ENCODE peak calls at places on chromosomes 4 and X, in nine cellular contexts. One of them, this sample, is unnamed.

GRCh38 chr4:69999420-69999819 is 3.7 kb downstream of the STATH start:
- DNase-seq in left ventricle myocardium superior: no peak
- DNase-seq in epithelial cell of esophagus: peak
- DNase-seq in NCI-H345: no peak
- DNase-seq in stimulated activated CD8-positive, alpha-beta memory T cell treated with anti-CD3 and anti-CD28 coated beads, Interleukin-4, amount 100 ng/mL, for 4 hours: no peak
- DNase-seq in lower leg skin: no peak
- DNase-seq in cerebellum: no peak
- DNase-seq in NCI-H2171: no peak
- DNase-seq in AG04450: no peak
- DNase-seq in this sample: no peak

GRCh38 chrX:32010157-32010656 is 938.4 kb upstream of the FTHL17 start:
- DNase-seq in left ventricle myocardium superior: no peak
- DNase-seq in epithelial cell of esophagus: no peak
- DNase-seq in NCI-H345: no peak
- DNase-seq in stimulated activated CD8-positive, alpha-beta memory T cell treated with anti-CD3 and anti-CD28 coated beads, Interleukin-4, amount 100 ng/mL, for 4 hours: no peak
- DNase-seq in lower leg skin: no peak
- DNase-seq in cerebellum: no peak
- DNase-seq in NCI-H2171: no peak
- DNase-seq in AG04450: no peak
- DNase-seq in this sample: no peak

GRCh38 chrX:13110427-13111324 is 66.3 kb upstream of the FAM9C start:
- DNase-seq in left ventricle myocardium superior: peak
- DNase-seq in epithelial cell of esophagus: peak
- DNase-seq in NCI-H345: no peak
- DNase-seq in stimulated activated CD8-positive, alpha-beta memory T cell treated with anti-CD3 and anti-CD28 coated beads, Interleukin-4, amount 100 ng/mL, for 4 hours: no peak
- DNase-seq in lower leg skin: peak
- DNase-seq in cerebellum: no peak
- DNase-seq in NCI-H2171: no peak
- DNase-seq in AG04450: no peak
- DNase-seq in this sample: no peak

GRCh38 chr4:70183168-70183939 is 12.2 kb upstream of the ODAM start:
- DNase-seq in left ventricle myocardium superior: no peak
- DNase-seq in epithelial cell of esophagus: peak
- DNase-seq in NCI-H345: no peak
- DNase-seq in stimulated activated CD8-positive, alpha-beta memory T cell treated with anti-CD3 and anti-CD28 coated beads, Interleukin-4, amount 100 ng/mL, for 4 hours: no peak
- DNase-seq in lower leg skin: no peak
- DNase-seq in cerebellum: no peak
- DNase-seq in NCI-H2171: peak
- DNase-seq in AG04450: peak
- DNase-seq in this sample: peak

GRCh38 chrX:17605676-17606075 is 131.6 kb upstream of the SCML1 start:
- DNase-seq in left ventricle myocardium superior: no peak
- DNase-seq in epithelial cell of esophagus: no peak
- DNase-seq in NCI-H345: no peak
- DNase-seq in stimulated activated CD8-positive, alpha-beta memory T cell treated with anti-CD3 and anti-CD28 coated beads, Interleukin-4, amount 100 ng/mL, for 4 hours: no peak
- DNase-seq in lower leg skin: no peak
- DNase-seq in cerebellum: no peak
- DNase-seq in NCI-H2171: no peak
- DNase-seq in AG04450: no peak
- DNase-seq in this sample: no peak

GRCh38 chrX:75784689-75785491 is at the start of gene MAGEE2:
- DNase-seq in left ventricle myocardium superior: peak
- DNase-seq in epithelial cell of esophagus: no peak
- DNase-seq in NCI-H345: no peak
- DNase-seq in stimulated activated CD8-positive, alpha-beta memory T cell treated with anti-CD3 and anti-CD28 coated beads, Interleukin-4, amount 100 ng/mL, for 4 hours: no peak
- DNase-seq in lower leg skin: no peak
- DNase-seq in cerebellum: peak
- DNase-seq in NCI-H2171: no peak
- DNase-seq in AG04450: no peak
- DNase-seq in this sample: peak

GRCh38 chrX:49977319-49978090 is 55.1 kb downstream of the CLCN5 start:
- DNase-seq in left ventricle myocardium superior: no peak
- DNase-seq in epithelial cell of esophagus: no peak
- DNase-seq in NCI-H345: peak
- DNase-seq in stimulated activated CD8-positive, alpha-beta memory T cell treated with anti-CD3 and anti-CD28 coated beads, Interleukin-4, amount 100 ng/mL, for 4 hours: no peak
- DNase-seq in lower leg skin: no peak
- DNase-seq in cerebellum: no peak
- DNase-seq in NCI-H2171: peak
- DNase-seq in AG04450: no peak
- DNase-seq in this sample: no peak

GRCh38 chr4:88522702-88523324 is 763 bp downstream of the PYURF start:
- DNase-seq in left ventricle myocardium superior: peak
- DNase-seq in epithelial cell of esophagus: peak
- DNase-seq in NCI-H345: peak
- DNase-seq in stimulated activated CD8-positive, alpha-beta memory T cell treated with anti-CD3 and anti-CD28 coated beads, Interleukin-4, amount 100 ng/mL, for 4 hours: no peak
- DNase-seq in lower leg skin: no peak
- DNase-seq in cerebellum: peak
- DNase-seq in NCI-H2171: no peak
- DNase-seq in AG04450: no peak
- DNase-seq in this sample: peak

GRCh38 chrX:15838017-15838416 is 16.6 kb downstream of the AP1S2 start:
- DNase-seq in left ventricle myocardium superior: no peak
- DNase-seq in epithelial cell of esophagus: no peak
- DNase-seq in NCI-H345: no peak
- DNase-seq in stimulated activated CD8-positive, alpha-beta memory T cell treated with anti-CD3 and anti-CD28 coated beads, Interleukin-4, amount 100 ng/mL, for 4 hours: no peak
- DNase-seq in lower leg skin: no peak
- DNase-seq in cerebellum: no peak
- DNase-seq in NCI-H2171: no peak
- DNase-seq in AG04450: no peak
- DNase-seq in this sample: no peak

GRCh38 chr4:143417679-143418403 is 81.2 kb downstream of the GAB1 start:
- DNase-seq in left ventricle myocardium superior: no peak
- DNase-seq in epithelial cell of esophagus: no peak
- DNase-seq in NCI-H345: no peak
- DNase-seq in stimulated activated CD8-positive, alpha-beta memory T cell treated with anti-CD3 and anti-CD28 coated beads, Interleukin-4, amount 100 ng/mL, for 4 hours: no peak
- DNase-seq in lower leg skin: no peak
- DNase-seq in cerebellum: no peak
- DNase-seq in NCI-H2171: no peak
- DNase-seq in AG04450: no peak
- DNase-seq in this sample: no peak

GRCh38 chr4:5710962-5711478 is at the start of gene EVC:
- DNase-seq in left ventricle myocardium superior: peak
- DNase-seq in epithelial cell of esophagus: peak
- DNase-seq in NCI-H345: no peak
- DNase-seq in stimulated activated CD8-positive, alpha-beta memory T cell treated with anti-CD3 and anti-CD28 coated beads, Interleukin-4, amount 100 ng/mL, for 4 hours: no peak
- DNase-seq in lower leg skin: peak
- DNase-seq in cerebellum: peak
- DNase-seq in NCI-H2171: peak
- DNase-seq in AG04450: peak
- DNase-seq in this sample: peak

GRCh38 chr4:140567722-140568121 is 1.0 kb downstream of the UCP1 start:
- DNase-seq in left ventricle myocardium superior: no peak
- DNase-seq in epithelial cell of esophagus: peak
- DNase-seq in NCI-H345: no peak
- DNase-seq in stimulated activated CD8-positive, alpha-beta memory T cell treated with anti-CD3 and anti-CD28 coated beads, Interleukin-4, amount 100 ng/mL, for 4 hours: no peak
- DNase-seq in lower leg skin: no peak
- DNase-seq in cerebellum: no peak
- DNase-seq in NCI-H2171: no peak
- DNase-seq in AG04450: no peak
- DNase-seq in this sample: no peak

GRCh38 chr4:152264106-152264505 is 271.8 kb downstream of the FBXW7 start:
- DNase-seq in left ventricle myocardium superior: no peak
- DNase-seq in epithelial cell of esophagus: no peak
- DNase-seq in NCI-H345: no peak
- DNase-seq in stimulated activated CD8-positive, alpha-beta memory T cell treated with anti-CD3 and anti-CD28 coated beads, Interleukin-4, amount 100 ng/mL, for 4 hours: no peak
- DNase-seq in lower leg skin: no peak
- DNase-seq in cerebellum: no peak
- DNase-seq in NCI-H2171: no peak
- DNase-seq in AG04450: no peak
- DNase-seq in this sample: no peak

GRCh38 chrX:44343412-44343942 is at the start of gene EFHC2:
- DNase-seq in left ventricle myocardium superior: peak
- DNase-seq in epithelial cell of esophagus: peak
- DNase-seq in NCI-H345: peak
- DNase-seq in stimulated activated CD8-positive, alpha-beta memory T cell treated with anti-CD3 and anti-CD28 coated beads, Interleukin-4, amount 100 ng/mL, for 4 hours: peak
- DNase-seq in lower leg skin: no peak
- DNase-seq in cerebellum: peak
- DNase-seq in NCI-H2171: no peak
- DNase-seq in AG04450: no peak
- DNase-seq in this sample: peak

GRCh38 chr4:69713593-69713992 is 46.8 kb downstream of the SULT1B1 start:
- DNase-seq in left ventricle myocardium superior: no peak
- DNase-seq in epithelial cell of esophagus: peak
- DNase-seq in NCI-H345: no peak
- DNase-seq in stimulated activated CD8-positive, alpha-beta memory T cell treated with anti-CD3 and anti-CD28 coated beads, Interleukin-4, amount 100 ng/mL, for 4 hours: no peak
- DNase-seq in lower leg skin: peak
- DNase-seq in cerebellum: no peak
- DNase-seq in NCI-H2171: no peak
- DNase-seq in AG04450: no peak
- DNase-seq in this sample: no peak

GRCh38 chrX:131617182-131617581 is 73.3 kb downstream of the OR13H1 start:
- DNase-seq in left ventricle myocardium superior: no peak
- DNase-seq in epithelial cell of esophagus: peak
- DNase-seq in NCI-H345: no peak
- DNase-seq in stimulated activated CD8-positive, alpha-beta memory T cell treated with anti-CD3 and anti-CD28 coated beads, Interleukin-4, amount 100 ng/mL, for 4 hours: no peak
- DNase-seq in lower leg skin: no peak
- DNase-seq in cerebellum: no peak
- DNase-seq in NCI-H2171: no peak
- DNase-seq in AG04450: no peak
- DNase-seq in this sample: no peak

GRCh38 chr4:87974856-87975462 is 555 bp upstream of the SPP1 start:
- DNase-seq in left ventricle myocardium superior: no peak
- DNase-seq in epithelial cell of esophagus: peak
- DNase-seq in NCI-H345: peak
- DNase-seq in stimulated activated CD8-positive, alpha-beta memory T cell treated with anti-CD3 and anti-CD28 coated beads, Interleukin-4, amount 100 ng/mL, for 4 hours: no peak
- DNase-seq in lower leg skin: no peak
- DNase-seq in cerebellum: no peak
- DNase-seq in NCI-H2171: no peak
- DNase-seq in AG04450: no peak
- DNase-seq in this sample: peak

GRCh38 chr4:139123910-139124309 is 53.1 kb downstream of the ELF2 start:
- DNase-seq in left ventricle myocardium superior: no peak
- DNase-seq in epithelial cell of esophagus: no peak
- DNase-seq in NCI-H345: no peak
- DNase-seq in stimulated activated CD8-positive, alpha-beta memory T cell treated with anti-CD3 and anti-CD28 coated beads, Interleukin-4, amount 100 ng/mL, for 4 hours: no peak
- DNase-seq in lower leg skin: no peak
- DNase-seq in cerebellum: no peak
- DNase-seq in NCI-H2171: no peak
- DNase-seq in AG04450: no peak
- DNase-seq in this sample: no peak

GRCh38 chrX:132740316-132741123 is 217.9 kb downstream of the HS6ST2 start:
- DNase-seq in left ventricle myocardium superior: no peak
- DNase-seq in epithelial cell of esophagus: peak
- DNase-seq in NCI-H345: no peak
- DNase-seq in stimulated activated CD8-positive, alpha-beta memory T cell treated with anti-CD3 and anti-CD28 coated beads, Interleukin-4, amount 100 ng/mL, for 4 hours: no peak
- DNase-seq in lower leg skin: no peak
- DNase-seq in cerebellum: no peak
- DNase-seq in NCI-H2171: no peak
- DNase-seq in AG04450: no peak
- DNase-seq in this sample: no peak

This sample was measured in Ammon's horn.